ENCODE peak calls at places on chromosomes 13 and 19, in four cellular contexts. X is HL-60, R is HepG2, B is HCT116. E is an unnamed sample.

GRCh38 chr13:40982772-40983171 is 36.3 kb downstream of the ELF1 start:
- DNase-seq in X (no peak), R (no peak), B (no peak), E (peak; percentile 52)

GRCh38 chr19:7863157-7863970 is 10.8 kb downstream of the PRR36 start:
- DNase-seq in X (no peak), R (no peak), B (no peak), E (no peak)

GRCh38 chr13:27079421-27079958 is 92.1 kb downstream of the USP12 start:
- DNase-seq in X (no peak), R (no peak), B (no peak), E (no peak)

GRCh38 chr19:911197-912033 is 1.6 kb downstream of the R3HDM4 start:
- DNase-seq in X (no peak), R (no peak), B (no peak), E (no peak)

GRCh38 chr13:73018336-73018735 is 40.5 kb upstream of the KLF5 start:
- DNase-seq in X (no peak), R (peak; percentile 13), B (no peak), E (no peak)

GRCh38 chr19:50772408-50773311 is 2.4 kb downstream of the GPR32 start:
- DNase-seq in X (no peak), R (no peak), B (peak; percentile 48), E (no peak)

GRCh38 chr19:1647664-1648155 is 4.7 kb downstream of the TCF3 start:
- DNase-seq in X (no peak), R (no peak), B (no peak), E (no peak)

GRCh38 chr19:13366529-13367143 is 139.6 kb downstream of the CACNA1A start:
- DNase-seq in X (no peak), R (no peak), B (peak; percentile 51), E (no peak)

GRCh38 chr13:81659984-81660383 is 1319.1 kb upstream of the SPRY2 start:
- DNase-seq in X (no peak), R (no peak), B (no peak), E (no peak)

GRCh38 chr13:30743319-30744055 is 8.1 kb downstream of the ALOX5AP start:
- DNase-seq in X (no peak), R (peak; percentile 10), B (peak; percentile 76), E (peak; percentile 35)

GRCh38 chr13:113220877-113221276 is 11.5 kb downstream of the CUL4A start:
- DNase-seq in X (no peak), R (no peak), B (no peak), E (no peak)

GRCh38 chr19:9796113-9796773 is 22.6 kb downstream of the FBXL12 start:
- DNase-seq in X (peak; percentile 82), R (peak; percentile 86), B (peak; percentile 90), E (peak; percentile 81)

GRCh38 chr19:10762656-10763055 is 44.8 kb downstream of the DNM2 start:
- DNase-seq in X (no peak), R (no peak), B (no peak), E (no peak)

GRCh38 chr13:21365574-21365973 is 93.5 kb downstream of the ZDHHC20 start:
- DNase-seq in X (no peak), R (no peak), B (no peak), E (no peak)

GRCh38 chr19:39182174-39182505 is 14.6 kb upstream of the NCCRP1 start:
- DNase-seq in X (no peak), R (no peak), B (no peak), E (no peak)

GRCh38 chr19:51689751-51690358 is 3.3 kb upstream of the SPACA6 start:
- DNase-seq in X (no peak), R (no peak), B (no peak), E (no peak)

GRCh38 chr13:83881031-83881727 is 1.1 kb downstream of the SLITRK1 start:
- DNase-seq in X (no peak), R (no peak), B (no peak), E (no peak)

GRCh38 chr13:85806553-85807175 is 7.4 kb upstream of the SLITRK6 start:
- DNase-seq in X (peak; percentile 12), R (peak; percentile 41), B (peak; percentile 28), E (no peak)

GRCh38 chr19:38697641-38698071 is 46.6 kb downstream of the CAPN12 start:
- DNase-seq in X (no peak), R (no peak), B (no peak), E (no peak)

GRCh38 chr13:97387487-97388353 is 46.2 kb upstream of the RAP2A start:
- DNase-seq in X (no peak), R (no peak), B (no peak), E (no peak)

GRCh38 chr19:4861147-4861546 is 6.3 kb downstream of the PLIN3 start:
- DNase-seq in X (no peak), R (no peak), B (no peak), E (peak; percentile 82)

GRCh38 chr19:1268392-1269064 is 604 bp upstream of the CIRBP start:
- DNase-seq in X (no peak), R (no peak), B (no peak), E (peak; percentile 30)

GRCh38 chr19:1690570-1691307 is 38.3 kb upstream of the TCF3 start:
- DNase-seq in X (peak; percentile 32), R (no peak), B (no peak), E (no peak)

GRCh38 chr13:97921146-97921776 is 32.2 kb upstream of the IPO5 start:
- DNase-seq in X (no peak), R (no peak), B (no peak), E (no peak)

GRCh38 chr19:55160986-55161365 is 3.4 kb upstream of the TNNI3 start:
- DNase-seq in X (no peak), R (no peak), B (no peak), E (no peak)

GRCh38 chr13:65456150-65456912 is 1773.8 kb downstream of the PCDH9 start:
- DNase-seq in X (no peak), R (no peak), B (no peak), E (no peak)

GRCh38 chr13:36778083-36778671 is 40.8 kb upstream of the RFXAP start:
- DNase-seq in X (no peak), R (peak; percentile 21), B (no peak), E (no peak)

DNA sequence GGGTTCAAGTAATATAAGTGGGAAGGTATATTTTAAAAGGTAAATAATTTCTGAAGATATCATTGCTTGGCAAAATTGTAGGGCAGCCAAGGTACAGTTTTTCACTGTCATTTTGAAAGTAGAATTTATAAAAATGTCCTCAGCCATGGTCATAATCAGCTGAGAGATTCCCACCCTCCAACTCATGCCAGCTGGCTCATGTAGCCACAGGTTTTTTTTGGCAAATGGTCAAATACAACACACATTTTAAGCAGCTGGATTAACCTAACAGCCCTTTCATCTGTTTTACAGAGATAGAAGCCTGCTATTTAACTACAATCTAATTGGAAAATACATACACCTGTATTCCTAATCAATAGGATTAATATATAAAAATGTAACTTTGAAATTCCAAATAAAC is 619.2 kb upstream of the SGCG start:
- DNase-seq in X (no peak), R (no peak), B (no peak), E (no peak)
- H3K4me3 ChIP-seq in X (no peak overlapping the region), R (no peak overlapping the region), B (no peak overlapping the region), E (no peak overlapping the region)

GRCh38 chr19:48958006-48958405 is 3.3 kb downstream of the BAX start:
- DNase-seq in X (no peak), R (no peak), B (no peak), E (no peak)

GRCh38 chr19:48961051-48961649 is 4.0 kb upstream of the FTL start:
- DNase-seq in X (no peak), R (peak; percentile 48), B (no peak), E (no peak)

GRCh38 chr19:48962029-48962848 is 2.9 kb upstream of the FTL start:
- DNase-seq in X (peak; percentile 90), R (peak; percentile 81), B (no peak), E (peak; percentile 46)

GRCh38 chr19:48961673-48962028 is 3.5 kb upstream of the FTL start:
- DNase-seq in X (no peak), R (no peak), B (no peak), E (no peak)

GRCh38 chr19:48959341-48960239 is 4.9 kb downstream of the BAX start:
- DNase-seq in X (peak; percentile 74), R (no peak), B (no peak), E (no peak)
- TF ChIP-seq POLR2AphosphoS5 in X (peak; percentile 33), R (no peak), B (no peak), E (no peak)

GRCh38 chr13:70098669-70099068 is 9.0 kb upstream of the ATXN8OS start:
- DNase-seq in X (no peak), R (no peak), B (peak; percentile 2), E (no peak)
- TF ChIP-seq CTCF in X (no peak), R (no peak), B (peak; percentile 42), E (no peak)

DNA sequence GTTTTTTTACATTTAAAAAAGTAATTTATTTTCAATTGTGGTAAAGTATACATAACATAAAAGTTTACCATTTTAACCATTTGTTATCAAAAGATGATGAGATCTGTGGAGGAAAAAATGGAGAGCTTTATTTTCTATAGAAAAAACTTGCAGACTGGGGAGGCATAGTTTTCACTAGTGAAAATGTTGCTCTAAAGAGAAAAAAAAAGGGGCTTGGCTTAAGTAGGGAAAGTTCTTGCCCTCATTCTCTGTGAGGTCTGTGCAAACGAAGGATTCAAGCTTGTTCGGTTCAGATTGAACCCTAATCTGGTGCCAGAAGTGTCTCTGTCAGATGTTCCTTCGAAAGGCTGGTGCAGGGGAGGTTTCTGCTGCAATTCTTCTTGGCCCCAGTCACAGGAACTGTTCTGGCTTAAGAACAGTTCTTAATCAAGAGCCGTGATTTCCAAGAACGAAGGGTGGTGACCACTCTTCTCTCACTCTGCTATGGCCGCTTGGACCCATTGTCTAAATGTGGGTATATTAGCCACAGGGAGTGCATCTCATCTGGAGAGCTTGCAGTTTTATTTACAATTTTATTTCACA is 42.1 kb downstream of the PCCA start:
- DNase-seq in X (no peak), R (no peak), B (no peak), E (no peak)
- H3K4me3 ChIP-seq in X (no peak overlapping the region), R (no peak overlapping the region), B (no peak overlapping the region), E (no peak overlapping the region)

E was measured in prostate gland.